ENCODE peak calls at places on chromosome 12, in four cellular contexts. V is IMR-90, B is H9, J is H1. M is an unnamed sample.

GRCh38 chr12:100741084-100741711 is 53.4 kb upstream of the ANO4 start:
- DNase-seq in V (peak), B (no peak), J (no peak), M (peak)

GRCh38 chr12:24480766-24481449 is 468.0 kb downstream of the BCAT1 start:
- DNase-seq in V (no peak), B (no peak), J (no peak), M (no peak)

GRCh38 chr12:54603173-54603814 is 14.8 kb upstream of the PPP1R1A start:
- DNase-seq in V (peak), B (peak), J (peak), M (peak)

GRCh38 chr12:72236071-72236705 is 36.0 kb upstream of the TRHDE start:
- DNase-seq in V (peak), B (no peak), J (no peak), M (no peak)

GRCh38 chr12:54526800-54527630 is 22.4 kb upstream of the PDE1B start:
- DNase-seq in V (peak), B (peak), J (peak), M (peak)

GRCh38 chr12:8629486-8630033 is 16.9 kb upstream of the AICDA start:
- DNase-seq in V (no peak), B (no peak), J (no peak), M (no peak)

GRCh38 chr12:101297661-101298060 is 17.8 kb downstream of the UTP20 start:
- DNase-seq in V (peak), B (no peak), J (no peak), M (peak)

GRCh38 chr12:62966990-62967506 is 32.1 kb upstream of the PPM1H start:
- DNase-seq in V (no peak), B (no peak), J (no peak), M (no peak)

GRCh38 chr12:1350055-1350933 is 244.1 kb downstream of the FBXL14 start:
- DNase-seq in V (peak), B (no peak), J (no peak), M (no peak)

GRCh38 chr12:66282244-66282643 is 20.0 kb upstream of the HELB start:
- DNase-seq in V (no peak), B (no peak), J (no peak), M (no peak)

GRCh38 chr12:94570161-94570560 is 80.2 kb downstream of the TMCC3 start:
- DNase-seq in V (peak), B (no peak), J (no peak), M (no peak)

GRCh38 chr12:119802472-119802871 is 74.6 kb downstream of the CIT start:
- DNase-seq in V (peak), B (no peak), J (no peak), M (peak)

GRCh38 chr12:76764856-76765255 is 941 bp downstream of the ZDHHC17 start:
- DNase-seq in V (peak), B (no peak), J (no peak), M (no peak)

GRCh38 chr12:128906485-128907137 is 53.3 kb downstream of the GLT1D1 start:
- DNase-seq in V (no peak), B (no peak), J (no peak), M (no peak)

GRCh38 chr12:807041-807717 is 54.8 kb downstream of the WNK1 start:
- DNase-seq in V (no peak), B (no peak), J (no peak), M (no peak)

GRCh38 chr12:77087427-77087826 is 22.1 kb upstream of the E2F7 start:
- DNase-seq in V (peak), B (no peak), J (no peak), M (no peak)

GRCh38 chr12:64583395-64584172 is 26.7 kb upstream of the RASSF3 start:
- DNase-seq in V (peak), B (no peak), J (no peak), M (no peak)

GRCh38 chr12:45315462-45315861 is 99.6 kb downstream of the ANO6 start:
- DNase-seq in V (no peak), B (no peak), J (no peak), M (peak)

DNA sequence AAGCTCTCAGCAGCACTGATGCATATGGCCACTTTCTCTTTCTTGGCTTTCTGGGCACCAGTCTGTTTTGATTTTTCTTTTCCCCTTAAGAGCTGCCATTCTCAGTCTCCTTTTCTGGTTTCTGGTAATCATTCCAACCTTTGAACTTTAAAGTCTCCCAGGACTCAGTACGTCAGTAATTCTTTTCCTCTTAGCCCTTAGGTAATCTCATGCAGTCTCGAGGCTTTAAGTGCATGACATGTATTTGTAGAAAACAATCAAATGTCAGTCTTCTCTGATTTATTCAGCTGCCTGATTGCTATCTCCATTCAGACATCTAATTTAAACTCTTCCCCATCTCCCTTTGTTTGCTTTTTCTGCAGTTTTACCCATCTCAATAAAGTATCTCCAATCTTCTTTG is 139.1 kb upstream of the PDZRN4 start:
- DNase-seq in V (no peak), B (no peak), J (no peak), M (no peak)
- H3K56ac ChIP-seq in V (no peak), B (no peak), J (no peak), M (no peak)

GRCh38 chr12:96487634-96488033 is 1.7 kb upstream of the CFAP54 start:
- DNase-seq in V (no peak), B (no peak), J (no peak), M (peak)
- H3K23ac ChIP-seq in V (no peak), B (no peak), J (no peak), M (no peak)

GRCh38 chr12:98644712-98645571 is at the start of the genes APAF1 and IKBIP:
- DNase-seq in V (peak), B (peak), J (peak), M (peak)
- H3K56ac ChIP-seq in V (peak), B (no peak), J (peak), M (peak)

DNA sequence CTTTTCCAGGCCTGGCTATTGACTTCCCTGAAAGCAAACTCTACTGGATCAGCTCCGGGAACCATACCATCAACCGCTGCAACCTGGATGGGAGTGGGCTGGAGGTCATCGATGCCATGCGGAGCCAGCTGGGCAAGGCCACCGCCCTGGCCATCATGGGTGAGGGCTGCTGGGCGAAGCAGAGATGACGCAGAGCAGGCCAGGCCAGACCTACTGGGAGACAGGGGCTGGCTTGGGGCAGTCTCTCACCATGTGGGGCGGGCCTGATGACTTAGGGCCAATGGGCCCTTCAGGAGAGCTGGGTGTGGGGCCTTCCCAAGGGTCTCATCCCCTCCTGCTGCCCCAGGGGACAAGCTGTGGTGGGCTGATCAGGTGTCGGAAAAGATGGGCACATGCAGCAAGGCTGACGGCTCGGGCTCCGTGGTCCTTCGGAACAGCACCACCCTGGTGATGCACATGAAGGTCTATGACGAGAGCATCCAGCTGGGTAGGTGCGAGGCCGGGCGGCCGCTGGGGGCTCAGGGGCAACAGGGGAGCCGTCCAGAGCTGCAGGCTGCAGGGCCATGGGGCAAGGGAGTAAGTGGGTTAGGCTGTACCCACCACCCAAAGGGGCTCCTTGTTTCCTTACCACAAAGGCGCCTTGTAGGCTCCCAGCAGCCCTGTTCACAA is 33.0 kb upstream of the LRP1-AS start:
- DNase-seq in V (no peak), B (no peak), J (no peak), M (no peak)
- H3K23ac ChIP-seq in V (no peak), B (no peak), J (no peak), M (no peak)

GRCh38 chr12:5168148-5168547 is 124.5 kb downstream of the KCNA5 start:
- DNase-seq in V (no peak), B (no peak), J (no peak), M (peak)
- H3K56ac ChIP-seq in V (no peak), B (no peak), J (no peak), M (no peak)

DNA sequence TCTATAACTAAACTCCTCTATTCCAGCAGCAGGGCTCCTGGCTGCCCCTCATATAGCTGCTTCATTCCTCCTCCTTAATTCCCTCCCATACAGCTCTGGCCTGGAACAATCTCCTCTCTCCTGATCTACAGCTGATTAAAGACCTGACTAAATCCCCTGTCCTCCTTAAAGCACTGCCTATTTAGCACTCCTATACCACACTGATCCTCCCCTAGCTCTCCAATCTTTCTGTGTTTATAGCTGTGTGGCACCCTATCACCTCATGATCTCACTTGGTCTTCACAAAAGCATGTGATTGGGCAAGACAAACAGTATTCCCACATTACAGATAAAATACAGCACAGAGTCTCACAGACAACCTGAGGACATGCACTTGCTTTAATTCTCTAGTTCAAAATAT is 17.4 kb downstream of the FMNL3 start:
- DNase-seq in V (no peak), B (no peak), J (no peak), M (no peak)
- H3K23ac ChIP-seq in V (no peak), B (no peak), J (no peak), M (no peak)

DNA sequence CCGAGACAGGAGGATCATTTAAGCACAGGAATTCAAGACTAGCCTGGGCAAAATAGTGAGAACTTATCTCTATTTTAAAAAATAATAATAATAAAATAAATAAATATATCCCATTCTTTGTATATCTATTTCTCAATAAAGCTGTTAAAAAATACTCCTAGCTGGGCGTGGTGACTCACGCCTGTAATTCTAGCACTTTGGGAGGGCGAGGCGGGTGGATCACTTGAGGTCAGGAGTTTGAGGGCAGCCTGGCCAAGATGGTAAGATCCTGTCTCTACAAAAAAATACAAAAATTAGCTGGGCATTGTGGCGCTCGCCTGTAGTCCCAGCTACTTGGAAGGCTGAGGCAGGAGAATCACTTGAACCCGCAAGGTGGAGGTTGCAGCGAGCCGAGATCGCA is 75.7 kb upstream of the TBX3 start:
- DNase-seq in V (no peak), B (no peak), J (no peak), M (no peak)
- H3K56ac ChIP-seq in V (no peak), B (no peak), J (no peak), M (no peak)

GRCh38 chr12:113297214-113297587 is 37.7 kb downstream of the SLC8B1 start:
- DNase-seq in V (no peak), B (no peak), J (no peak), M (no peak)
- H3K23ac ChIP-seq in V (no peak), B (no peak), J (no peak), M (no peak)